ENCODE peak calls at places on chromosomes 11 and 22, in five cellular contexts. T is Panc1, R is heart right ventricle, H is foreskin keratinocyte, P is epithelial cell of prostate. F is an unnamed sample.

GRCh38 chr11:59669611-59670009 is 773 bp upstream of the PATL1 start:
- DNase-seq in T (no peak), R (peak; percentile 31), H (peak; percentile 38), P (no peak), F (peak; percentile 78)

GRCh38 chr11:123202723-123203122 is 7.7 kb upstream of the CLMP start:
- DNase-seq in T (no peak), R (no peak), H (no peak), P (no peak), F (no peak)

GRCh38 chr22:18975434-18976196 is 39.5 kb upstream of the PRODH start:
- DNase-seq in T (no peak), R (no peak), H (no peak), P (no peak), F (no peak)

GRCh38 chr11:9567401-9567800 is 6.1 kb upstream of the WEE1 start:
- DNase-seq in T (no peak), R (no peak), H (no peak), P (no peak), F (no peak)

GRCh38 chr11:35905901-35906661 is 37.8 kb upstream of the LDLRAD3 start:
- DNase-seq in T (no peak), R (no peak), H (no peak), P (no peak), F (peak; percentile 25)

GRCh38 chr11:116537736-116538135 is 235.1 kb downstream of the BUD13 start:
- DNase-seq in T (no peak), R (no peak), H (no peak), P (no peak), F (no peak)

GRCh38 chr11:46120361-46120710 is 918 bp downstream of the PHF21A start:
- DNase-seq in T (no peak), R (peak; percentile 42), H (no peak), P (no peak), F (no peak)

GRCh38 chr22:25365491-25366261 is 146.2 kb downstream of the CRYBB2 start:
- DNase-seq in T (no peak), R (peak; percentile 25), H (no peak), P (no peak), F (no peak)

GRCh38 chr11:128291835-128292234 is 295.5 kb downstream of the ETS1 start:
- DNase-seq in T (no peak), R (no peak), H (no peak), P (no peak), F (no peak)

GRCh38 chr22:29049655-29050263 is 11.9 kb downstream of the C22orf31 start:
- DNase-seq in T (no peak), R (no peak), H (no peak), P (no peak), F (no peak)

GRCh38 chr22:36325163-36326031 is 62.4 kb downstream of the MYH9 start:
- DNase-seq in T (no peak), R (peak; percentile 71), H (no peak), P (peak; percentile 73), F (no peak)

GRCh38 chr11:128776434-128777284 is 82.8 kb downstream of the FLI1 start:
- DNase-seq in T (no peak), R (peak; percentile 67), H (no peak), P (no peak), F (no peak)

GRCh38 chr22:38927033-38927789 is 30.2 kb upstream of the APOBEC3A start:
- DNase-seq in T (peak; percentile 47), R (peak; percentile 65), H (no peak), P (no peak), F (peak; percentile 46)

GRCh38 chr11:94017446-94017845 is 3.7 kb upstream of the HEPHL1 start:
- DNase-seq in T (no peak), R (no peak), H (peak; percentile 92), P (peak; percentile 57), F (no peak)

GRCh38 chr11:113840932-113841664 is 34.3 kb downstream of the USP28 start:
- DNase-seq in T (no peak), R (no peak), H (no peak), P (no peak), F (no peak)

GRCh38 chr11:64490562-64491216 is 100.3 kb upstream of the SLC22A12 start:
- DNase-seq in T (no peak), R (no peak), H (no peak), P (no peak), F (no peak)
- H3K27ac ChIP-seq in T (no peak overlapping the region), R (no peak overlapping the region), H (no peak overlapping the region), P (no peak overlapping the region), F (no peak overlapping the region)

GRCh38 chr11:96111308-96111707 is 187.4 kb upstream of the MTMR2 start:
- DNase-seq in T (no peak), R (no peak), H (no peak), P (no peak), F (no peak)
- H3K27ac ChIP-seq in T (no peak overlapping the region), R (no peak overlapping the region), H (no peak overlapping the region), P (no peak overlapping the region), F (no peak overlapping the region)

DNA sequence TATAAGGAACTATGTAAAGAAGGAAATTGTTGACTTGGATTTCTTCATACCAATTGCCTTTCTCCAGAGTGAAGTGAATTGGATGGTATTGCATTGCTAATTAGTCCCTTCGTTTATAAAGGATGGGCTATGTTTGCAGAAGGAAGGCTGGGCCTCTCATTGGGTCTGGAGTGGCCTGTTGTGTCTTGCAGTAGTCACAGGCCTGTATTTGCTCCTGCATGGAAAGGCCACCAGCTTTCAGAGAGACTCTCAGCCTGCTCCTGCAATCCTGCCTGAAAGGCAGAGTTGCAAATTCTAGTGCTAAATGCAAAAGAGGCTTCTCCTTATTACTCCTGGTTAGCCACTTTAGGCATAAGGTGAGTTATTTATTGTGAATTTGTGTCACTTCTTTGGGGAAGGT is 103.8 kb downstream of the EXT2 start:
- DNase-seq in T (no peak), R (no peak), H (no peak), P (no peak), F (no peak)
- H3K27ac ChIP-seq in T (no peak overlapping the region), R (no peak overlapping the region), H (no peak overlapping the region), P (no peak overlapping the region), F (no peak overlapping the region)

GRCh38 chr22:37777122-37777687 is 30.5 kb upstream of the GCAT start:
- DNase-seq in T (no peak), R (peak; percentile 31), H (peak; percentile 98), P (peak; percentile 98), F (no peak)
- H3K27ac ChIP-seq in T (no peak overlapping the region), R (no peak overlapping the region), H (peak overlapping the region; percentile 97), P (peak overlapping the region; percentile 99), F (no peak overlapping the region)

DNA sequence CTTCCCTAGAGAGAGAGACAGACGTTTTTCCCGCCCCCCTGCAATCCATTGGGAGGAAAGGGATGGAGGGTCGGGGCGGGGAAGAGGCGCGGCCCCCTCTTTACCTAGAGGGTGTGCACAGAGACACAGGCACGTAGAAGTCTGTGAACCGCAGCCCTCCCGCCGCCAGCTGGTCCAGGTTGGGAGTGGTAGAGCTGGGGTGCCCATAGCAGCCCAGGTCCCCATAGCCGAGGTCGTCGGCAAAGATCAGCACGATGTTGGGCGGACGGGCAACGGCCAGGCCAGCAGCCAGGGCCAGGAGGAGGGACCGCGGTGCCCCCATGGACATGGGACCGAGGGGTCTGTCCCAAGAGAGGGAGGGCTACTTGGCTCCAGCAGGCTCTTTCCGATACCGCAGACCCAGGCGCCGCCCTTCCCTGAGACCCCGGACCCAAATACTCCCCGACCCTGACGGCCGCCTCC is 469 bp downstream of the ARSA start:
- DNase-seq in T (no peak), R (no peak), H (no peak), P (no peak), F (no peak)
- H3K27ac ChIP-seq in T (peak overlapping the region; percentile 81), R (peak overlapping the region; percentile 78), H (peak overlapping the region; percentile 72), P (peak overlapping the region; percentile 24), F (peak overlapping the region; percentile 44)

GRCh38 chr11:111698852-111699559 is 67.2 kb downstream of the PPP2R1B start:
- DNase-seq in T (no peak), R (no peak), H (no peak), P (no peak), F (no peak)
- H3K27ac ChIP-seq in T (no peak overlapping the region), R (no peak overlapping the region), H (no peak overlapping the region), P (no peak overlapping the region), F (no peak overlapping the region)

DNA sequence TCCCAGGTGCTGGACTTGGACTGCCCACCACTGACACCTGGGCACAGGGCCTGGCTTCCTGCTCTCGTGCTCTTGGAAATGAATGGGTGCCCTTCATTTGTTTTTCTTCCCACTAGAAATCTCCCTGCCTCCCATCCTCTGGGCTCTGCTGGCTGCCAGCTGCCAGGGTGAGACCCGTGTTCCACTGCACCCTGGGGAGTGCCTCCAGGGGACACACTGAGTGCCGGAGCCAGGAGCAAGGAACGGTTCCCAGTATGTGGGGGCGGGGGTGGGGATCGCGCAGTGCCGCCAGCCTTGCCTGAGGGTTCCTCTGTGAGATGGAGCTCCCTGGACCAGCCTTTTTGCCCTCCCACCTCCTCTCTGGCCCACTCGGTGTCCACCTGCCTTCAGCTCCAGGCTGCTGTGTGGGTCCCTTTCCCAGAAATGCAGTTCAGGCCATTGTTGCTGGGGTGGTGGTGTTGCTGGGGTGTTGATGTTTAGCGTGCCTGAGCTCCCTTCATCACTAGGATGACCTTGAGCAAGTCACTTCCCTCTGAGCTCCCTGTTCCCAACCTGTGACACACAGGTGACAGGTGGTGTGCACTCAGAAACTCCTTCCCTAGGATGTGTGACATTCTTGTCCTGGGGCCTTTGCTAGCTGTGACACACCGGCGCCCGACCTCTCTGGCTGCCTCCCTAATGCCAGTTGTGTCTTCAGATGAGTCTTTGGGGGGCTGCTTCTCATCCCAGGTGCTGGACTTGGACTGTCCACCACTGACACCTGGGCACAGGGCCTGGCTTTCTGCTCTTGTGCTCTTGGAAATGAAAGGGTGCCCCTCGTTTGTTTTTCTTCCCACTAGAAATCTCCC is 72.1 kb downstream of the MED15 start:
- DNase-seq in T (no peak), R (no peak), H (no peak), P (no peak), F (no peak)
- H3K27ac ChIP-seq in T (no peak overlapping the region), R (no peak overlapping the region), H (no peak overlapping the region), P (no peak overlapping the region), F (no peak overlapping the region)

GRCh38 chr11:71934213-71934612 is 5.4 kb downstream of the RNF121 start:
- DNase-seq in T (no peak), R (no peak), H (no peak), P (no peak), F (no peak)

GRCh38 chr11:71940561-71941219 is 11.8 kb downstream of the RNF121 start:
- DNase-seq in T (no peak), R (no peak), H (no peak), P (no peak), F (no peak)

GRCh38 chr11:71935338-71935925 is 6.6 kb downstream of the RNF121 start:
- DNase-seq in T (no peak), R (no peak), H (no peak), P (no peak), F (no peak)

GRCh38 chr11:71936825-71937224 is 8.0 kb downstream of the RNF121 start:
- DNase-seq in T (no peak), R (no peak), H (no peak), P (no peak), F (no peak)

DNA sequence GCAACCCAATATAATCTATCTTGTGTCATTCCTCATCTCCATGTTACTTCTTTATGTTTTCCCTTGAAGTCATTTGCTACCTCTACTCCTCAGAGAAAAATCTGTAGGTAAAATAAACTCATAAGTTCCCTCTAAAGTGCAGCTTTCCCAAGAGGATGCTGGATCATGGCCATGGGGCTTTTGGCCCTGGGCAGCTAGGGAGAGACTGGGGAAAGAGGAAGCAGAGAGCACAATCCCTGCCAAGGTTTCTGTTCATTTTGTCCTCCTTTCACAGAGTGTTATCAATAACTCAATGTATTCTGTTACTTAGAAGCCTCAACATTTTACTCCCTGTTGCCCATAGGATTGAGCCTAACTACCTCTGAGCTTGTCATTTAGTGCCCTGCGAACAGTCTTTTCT is 9.0 kb downstream of the RNF121 start:
- DNase-seq in T (no peak), R (no peak), H (no peak), P (no peak), F (no peak)
- H3K27ac ChIP-seq in T (no peak overlapping the region), R (no peak overlapping the region), H (no peak overlapping the region), P (no peak overlapping the region), F (no peak overlapping the region)

F was measured in caudate nucleus.